ENCODE peak calls at places on chromosomes 11 and 22, in six cellular contexts. L is heart right ventricle, F is cardiac fibroblast, H is psoas muscle, Y is foreskin fibroblast, I is fibroblast of lung. P is an unnamed sample.

GRCh38 chr11:9138612-9139579 is 47.5 kb upstream of the SCUBE2 start:
- DNase-seq in H (no peak), I (peak), F (peak), Y (peak), L (peak), P (peak)

GRCh38 chr11:48210052-48210451 is 6.6 kb upstream of the OR4B1 start:
- DNase-seq in I (no peak), L (no peak), H (no peak), F (peak), Y (no peak), P (peak)

GRCh38 chr11:2557381-2557780 is 112.6 kb downstream of the KCNQ1 start:
- DNase-seq in L (no peak), I (no peak), Y (no peak), H (no peak), F (no peak), P (no peak)

GRCh38 chr11:104380358-104380757 is 216.4 kb upstream of the PDGFD start:
- DNase-seq in L (no peak), Y (no peak), F (peak), I (peak), H (no peak), P (peak)

GRCh38 chr11:129710423-129710822 is 105.2 kb upstream of the TMEM45B start:
- DNase-seq in I (no peak), H (no peak), F (no peak), L (no peak), Y (no peak), P (no peak)

GRCh38 chr22:29284196-29284595 is 16.1 kb downstream of the EWSR1 start:
- DNase-seq in F (no peak), L (no peak), I (no peak), H (no peak), Y (no peak), P (no peak)

GRCh38 chr11:110355011-110355744 is 58.8 kb upstream of the RDX start:
- DNase-seq in I (no peak), L (no peak), F (no peak), H (no peak), Y (no peak), P (no peak)

GRCh38 chr22:46355996-46356471 is 20.5 kb downstream of the TRMU start:
- DNase-seq in Y (no peak), I (no peak), F (no peak), L (no peak), H (peak), P (no peak)

GRCh38 chr11:78170874-78171549 is 17.4 kb downstream of the KCTD21 start:
- DNase-seq in I (no peak), L (no peak), Y (no peak), F (peak), H (no peak), P (no peak)

GRCh38 chr11:123020968-123021367 is 39.3 kb upstream of the BSX start:
- DNase-seq in I (peak), L (no peak), Y (peak), F (peak), H (no peak), P (peak)

GRCh38 chr11:10858505-10859360 is 880 bp upstream of the ZBED5 start:
- DNase-seq in H (peak), F (no peak), I (no peak), L (peak), Y (peak), P (peak)

GRCh38 chr22:24440270-24440717 is 12.9 kb downstream of the ADORA2A start:
- DNase-seq in Y (no peak), I (no peak), F (no peak), H (peak), L (no peak), P (no peak)

GRCh38 chr11:107770546-107770945 is 58.7 kb upstream of the SLN start:
- DNase-seq in H (no peak), I (peak), F (peak), Y (peak), L (no peak), P (peak)

GRCh38 chr11:126229782-126230540 is 18.4 kb downstream of the FAM118B start:
- DNase-seq in I (peak), Y (peak), H (no peak), F (peak), L (no peak), P (peak)

GRCh38 chr22:46649176-46650077 is 29.2 kb downstream of the GRAMD4 start:
- DNase-seq in F (peak), I (no peak), H (no peak), Y (peak), L (peak), P (peak)

GRCh38 chr22:38873469-38874411 is 1.7 kb upstream of the CBX6 start:
- DNase-seq in F (no peak), L (no peak), I (no peak), Y (no peak), H (no peak), P (no peak)

GRCh38 chr11:118849825-118850224 is 33.9 kb upstream of the CXCR5 start:
- DNase-seq in F (no peak), I (no peak), Y (no peak), H (no peak), L (no peak), P (no peak)

GRCh38 chr11:35049906-35050531 is 89.0 kb upstream of the CD44 start:
- DNase-seq in Y (no peak), F (no peak), L (no peak), I (no peak), H (no peak), P (no peak)

GRCh38 chr11:1832181-1832988 is 2.4 kb upstream of the SYT8 start:
- DNase-seq in Y (peak), I (peak), H (peak), L (no peak), F (no peak), P (peak)

GRCh38 chr22:39525658-39525975 is 5.3 kb downstream of the ATF4 start:
- DNase-seq in L (no peak), H (peak), F (no peak), Y (no peak), I (no peak), P (no peak)

GRCh38 chr22:17988800-17989513 is 35.4 kb downstream of the MICAL3 start:
- DNase-seq in I (peak), F (no peak), Y (no peak), H (no peak), L (no peak), P (no peak)

GRCh38 chr11:59174664-59175033 is 2.7 kb downstream of the DTX4 start:
- DNase-seq in F (no peak), I (peak), L (no peak), Y (peak), H (no peak), P (no peak)

GRCh38 chr11:116955949-116956348 is 118.5 kb upstream of the APOA1 start:
- DNase-seq in L (no peak), Y (no peak), I (no peak), F (no peak), H (no peak), P (peak)

GRCh38 chr11:29183301-29183700 is 833.5 kb downstream of the KCNA4 start:
- DNase-seq in I (peak), L (no peak), F (no peak), H (no peak), Y (no peak), P (no peak)

GRCh38 chr11:65305501-65306268 is 9.0 kb upstream of the CDC42EP2 start:
- DNase-seq in I (peak), L (no peak), H (no peak), F (peak), Y (peak), P (no peak)

GRCh38 chr22:23060612-23061400 is 9.5 kb upstream of the GNAZ start:
- DNase-seq in H (peak), F (no peak), L (no peak), Y (no peak), I (no peak), P (no peak)

GRCh38 chr22:47591709-47592108 is 829.3 kb downstream of the TBC1D22A start:
- DNase-seq in Y (no peak), H (peak), I (no peak), L (no peak), F (no peak), P (no peak)

GRCh38 chr11:65653229-65654225 is 9.2 kb downstream of the RELA start:
- DNase-seq in L (no peak), F (no peak), Y (peak), H (peak), I (peak), P (no peak)

GRCh38 chr11:84645988-84646689 is 981.0 kb downstream of the DLG2 start:
- DNase-seq in Y (no peak), H (no peak), L (no peak), I (no peak), F (no peak), P (no peak)

GRCh38 chr11:94801866-94802460 is 33.8 kb downstream of the AMOTL1 start:
- DNase-seq in I (no peak), H (peak), L (no peak), F (no peak), Y (no peak), P (no peak)

GRCh38 chr11:13101836-13102574 is 92.9 kb downstream of the RASSF10 start:
- DNase-seq in L (no peak), Y (no peak), I (no peak), H (no peak), F (no peak), P (no peak)

GRCh38 chr11:90113541-90113940 is 20.9 kb upstream of the NAALAD2 start:
- DNase-seq in Y (peak), H (no peak), L (no peak), F (peak), I (no peak), P (peak)
- TF ChIP-seq CTCF in Y (no peak), H (peak), L (peak), F (peak), I (no peak), P (peak)

GRCh38 chr11:45930031-45930794 is 7.8 kb downstream of the LARGE2 start:
- DNase-seq in F (no peak), I (no peak), L (peak), H (no peak), Y (no peak), P (no peak)
- H3K4me3 ChIP-seq in F (no peak), I (no peak), L (no peak), H (no peak), Y (no peak), P (no peak)

GRCh38 chr22:27327981-27328721 is 473.4 kb downstream of the MN1 start:
- DNase-seq in Y (no peak), I (no peak), F (peak), L (no peak), H (no peak), P (no peak)

GRCh38 chr22:27329966-27330645 is 471.4 kb downstream of the MN1 start:
- DNase-seq in H (no peak), F (no peak), Y (no peak), I (no peak), L (no peak), P (no peak)

GRCh38 chr22:27335102-27335660 is 466.4 kb downstream of the MN1 start:
- DNase-seq in F (no peak), H (no peak), L (no peak), Y (no peak), I (no peak), P (no peak)

GRCh38 chr22:27329471-27329870 is 472.1 kb downstream of the MN1 start:
- DNase-seq in H (no peak), I (no peak), F (no peak), Y (no peak), L (no peak), P (no peak)

GRCh38 chr22:27331526-27332281 is 469.9 kb downstream of the MN1 start:
- DNase-seq in L (peak), F (peak), I (no peak), H (peak), Y (peak), P (peak)
- TF ChIP-seq CTCF in L (peak), F (peak), I (no peak), H (peak), Y (peak), P (peak)

GRCh38 chr11:70352074-70352473 is 46.3 kb upstream of the CTTN start:
- DNase-seq in I (no peak), F (no peak), Y (no peak), H (no peak), L (no peak), P (no peak)

GRCh38 chr11:70353329-70353728 is 45.0 kb upstream of the CTTN start:
- DNase-seq in I (no peak), H (no peak), F (no peak), L (no peak), Y (no peak), P (no peak)

GRCh38 chr11:70351646-70352045 is 46.7 kb upstream of the CTTN start:
- DNase-seq in L (no peak), Y (no peak), H (no peak), F (no peak), I (no peak), P (no peak)

GRCh38 chr11:70353900-70354568 is 44.3 kb upstream of the CTTN start:
- DNase-seq in L (no peak), H (no peak), Y (no peak), I (no peak), F (no peak), P (no peak)

GRCh38 chr11:70352601-70353000 is 45.7 kb upstream of the CTTN start:
- DNase-seq in I (no peak), H (no peak), F (no peak), Y (no peak), L (no peak), P (no peak)
- H3K4me3 ChIP-seq in I (no peak), H (no peak), F (no peak), Y (no peak), L (no peak), P (no peak)

DNA sequence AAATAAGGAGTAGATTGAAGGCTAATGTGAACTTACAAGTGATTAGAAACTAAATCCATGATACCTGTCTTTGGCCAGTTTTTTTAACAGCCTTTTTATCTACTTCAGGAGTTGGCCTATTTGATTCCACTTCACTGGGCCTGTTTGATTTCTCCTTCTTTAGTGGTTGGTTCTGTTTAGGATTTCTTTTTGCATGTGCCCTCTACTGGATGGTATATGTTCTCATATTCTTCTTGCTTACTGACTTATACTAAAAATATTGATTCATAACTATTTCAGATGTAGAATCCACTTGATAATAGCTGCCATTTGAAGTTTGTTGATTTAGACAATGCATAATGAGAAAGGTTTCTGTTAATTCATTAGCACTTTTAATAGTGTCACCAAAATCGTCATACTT is 53.9 kb downstream of the USP47 start:
- DNase-seq in I (no peak), F (peak), L (no peak), Y (peak), H (no peak), P (peak)
- TF ChIP-seq CTCF in I (no peak), F (no peak), L (no peak), Y (peak), H (no peak), P (peak)

GRCh38 chr11:124072147-124072546 is 31.0 kb upstream of the OR10G7 start:
- DNase-seq in H (no peak), I (no peak), F (no peak), L (no peak), Y (no peak), P (no peak)

GRCh38 chr11:124071622-124071948 is 30.5 kb upstream of the OR10G7 start:
- DNase-seq in Y (no peak), F (no peak), I (no peak), H (no peak), L (no peak), P (no peak)

GRCh38 chr11:124070906-124071621 is 29.9 kb upstream of the OR10G7 start:
- DNase-seq in L (peak), H (peak), I (peak), Y (peak), F (peak), P (peak)

GRCh38 chr11:124068711-124069110 is 27.6 kb upstream of the OR10G7 start:
- DNase-seq in F (no peak), L (no peak), Y (no peak), H (no peak), I (no peak), P (no peak)

GRCh38 chr11:124069429-124070401 is 28.6 kb upstream of the OR10G7 start:
- DNase-seq in Y (peak), I (peak), L (no peak), F (peak), H (no peak), P (peak)
- H3K4me3 ChIP-seq in Y (peak), I (peak), L (peak), F (peak), H (no peak), P (peak)

GRCh38 chr22:44664149-44664548 is 37.9 kb upstream of the PRR5 start:
- DNase-seq in L (peak), Y (peak), I (peak), F (no peak), H (peak), P (peak)

GRCh38 chr22:44663256-44663999 is 38.6 kb upstream of the PRR5 start:
- DNase-seq in L (no peak), F (no peak), Y (no peak), I (no peak), H (no peak), P (no peak)

GRCh38 chr22:44666207-44666585 is 35.8 kb upstream of the PRR5 start:
- DNase-seq in L (no peak), I (no peak), F (no peak), Y (no peak), H (no peak), P (no peak)

GRCh38 chr22:44667276-44667675 is 34.7 kb upstream of the PRR5 start:
- DNase-seq in F (no peak), I (no peak), H (peak), Y (no peak), L (no peak), P (no peak)

GRCh38 chr22:44665115-44665514 is 36.9 kb upstream of the PRR5 start:
- DNase-seq in H (peak), Y (no peak), L (peak), I (no peak), F (no peak), P (no peak)
- TF ChIP-seq CTCF in H (no peak), Y (no peak), L (no peak), I (no peak), F (no peak), P (no peak)

DNA sequence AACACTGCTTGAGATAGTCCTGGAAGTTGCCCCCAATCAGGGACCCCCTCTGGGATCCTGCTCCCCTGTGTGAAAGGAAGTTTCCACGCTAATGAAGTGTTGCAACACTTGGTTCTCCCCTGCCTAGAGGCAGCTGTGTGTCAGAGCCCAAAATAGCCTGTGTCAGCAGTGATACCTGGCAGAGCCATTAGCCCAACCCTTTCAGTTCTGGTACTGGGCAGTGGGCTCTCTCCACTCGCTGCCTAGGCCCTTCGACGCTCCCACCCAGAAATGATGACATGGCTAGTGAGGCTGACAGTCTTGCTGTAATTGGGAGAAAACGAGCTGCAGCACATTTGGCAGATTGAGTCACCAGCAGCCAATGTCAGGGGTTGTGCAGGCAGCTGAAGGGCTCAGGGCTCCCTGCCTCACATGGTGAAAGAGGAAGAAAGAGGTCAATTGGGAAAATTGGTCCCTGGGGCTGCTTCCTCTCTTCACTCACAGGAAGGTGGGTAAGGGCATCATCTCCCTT is 1.4 kb upstream of the NXF1 start:
- DNase-seq in H (peak), I (peak), Y (peak), L (peak), F (peak), P (peak)
- H3K4me3 ChIP-seq in H (peak), I (no peak), Y (no peak), L (peak), F (no peak), P (no peak)

DNA sequence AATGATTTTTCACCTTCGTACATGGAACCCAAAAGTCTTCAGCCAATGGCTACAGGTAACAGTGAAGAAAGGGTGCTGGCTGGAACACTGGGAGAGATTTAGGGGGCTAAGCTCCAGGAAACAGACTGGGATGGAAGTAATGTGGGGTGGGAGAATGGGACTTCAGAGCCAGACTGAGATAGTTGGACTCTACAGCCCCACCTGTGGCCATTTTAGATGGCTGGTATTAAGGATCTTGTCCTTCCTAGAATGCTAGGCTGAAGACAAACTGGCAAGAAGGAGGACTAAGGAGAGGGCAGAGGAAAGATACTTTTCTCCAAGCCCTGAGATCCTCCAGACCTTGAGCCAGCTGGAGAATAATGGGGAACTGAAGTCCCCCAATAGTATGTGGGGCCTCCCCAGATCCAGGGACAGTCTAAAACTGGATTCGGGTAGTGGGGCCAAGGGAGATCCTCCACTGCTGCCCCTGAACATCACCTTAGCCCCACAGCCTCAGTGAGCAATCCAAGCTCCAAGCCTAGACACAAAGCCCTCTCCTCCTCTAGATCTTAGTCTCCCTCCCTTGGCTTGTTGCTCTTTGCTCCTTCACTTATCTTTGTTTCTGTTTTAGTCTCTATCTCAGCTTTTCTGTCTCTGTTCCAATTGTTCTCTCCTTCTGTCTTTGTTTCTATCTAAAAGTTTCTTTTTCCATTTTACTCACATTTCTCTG is 16.1 kb upstream of the RRAS2 start:
- DNase-seq in Y (no peak), I (no peak), L (no peak), H (no peak), F (no peak), P (no peak)
- TF ChIP-seq CTCF in Y (peak), I (peak), L (no peak), H (peak), F (no peak), P (no peak)

P was measured in AG10803.